ENCODE peak calls at places on chromosomes 6 and 20, in nine cellular contexts. A, S, F, M, J, H, T, E and B are unnamed samples. For H3K36me3, the result is how much of the 10 kb centered on the place peaks cover.

GRCh38 chr6:26304213-26305096 is 60.5 kb upstream of the BTN3A2 start:
- DNase-seq in F (peak), E (no peak), T (no peak), J (no peak), A (peak), M (no peak), S (no peak), H (peak), B (peak)

GRCh38 chr20:50029083-50029696 is 46.4 kb downstream of the SNAI1 start:
- DNase-seq in E (no peak), H (no peak), F (no peak), J (no peak), A (no peak), M (no peak), T (no peak), S (no peak), B (no peak)

GRCh38 chr6:18550119-18550518 is 163.0 kb downstream of the RNF144B start:
- DNase-seq in J (no peak), S (no peak), F (no peak), A (no peak), H (no peak), E (no peak), M (no peak), T (no peak), B (no peak)

GRCh38 chr20:25389381-25389857 is 1.2 kb downstream of the ABHD12 start:
- DNase-seq in S (peak), F (no peak), A (no peak), J (peak), T (no peak), M (peak), H (peak), E (no peak), B (peak)

GRCh38 chr6:2865270-2866182 is 23.9 kb upstream of the SERPINB1 start:
- DNase-seq in E (no peak), A (no peak), S (peak), H (peak), T (peak), J (no peak), F (no peak), M (no peak), B (no peak)

GRCh38 chr6:55875420-55875819 is at the start of gene BMP5:
- DNase-seq in T (no peak), E (no peak), A (peak), J (no peak), H (peak), F (no peak), S (no peak), M (no peak), B (no peak)

GRCh38 chr6:130303436-130303835 is 62.4 kb upstream of the TMEM200A start:
- DNase-seq in H (no peak), S (no peak), M (no peak), F (no peak), E (no peak), J (no peak), A (no peak), T (no peak), B (no peak)

GRCh38 chr20:59004763-59005522 is 2.1 kb downstream of the CTSZ start:
- DNase-seq in S (peak), H (no peak), F (no peak), E (no peak), T (peak), M (no peak), J (no peak), A (no peak), B (peak)

GRCh38 chr20:57445298-57445697 is 54.1 kb downstream of the RBM38 start:
- DNase-seq in T (no peak), S (no peak), M (no peak), A (no peak), E (no peak), F (no peak), H (peak), J (peak), B (no peak)

GRCh38 chr20:50346372-50347347 is 156.0 kb downstream of the CEBPB start:
- DNase-seq in F (no peak), S (peak), J (peak), E (no peak), A (no peak), T (no peak), H (peak), M (peak), B (no peak)

GRCh38 chr20:51801220-51801991 is 915 bp downstream of the SALL4 start:
- DNase-seq in E (no peak), A (peak), F (no peak), H (peak), J (no peak), M (no peak), T (no peak), S (no peak), B (no peak)

GRCh38 chr6:35378281-35378680 is 35.9 kb downstream of the PPARD start:
- DNase-seq in F (no peak), H (no peak), E (no peak), T (no peak), M (no peak), S (no peak), A (no peak), J (no peak), B (no peak)

GRCh38 chr6:56232446-56232845 is 14.9 kb downstream of the COL21A1 start:
- DNase-seq in M (no peak), H (no peak), J (no peak), T (no peak), S (peak), F (no peak), E (no peak), A (no peak), B (no peak)

GRCh38 chr6:38570750-38571149 is 69.0 kb downstream of the BTBD9 start:
- DNase-seq in E (no peak), A (no peak), F (no peak), H (peak), J (peak), M (no peak), S (peak), T (no peak), B (no peak)

GRCh38 chr6:119128252-119128912 is 49.9 kb upstream of the FAM184A start:
- DNase-seq in F (no peak), M (no peak), A (no peak), J (no peak), S (no peak), T (no peak), E (no peak), H (peak), B (no peak)
- H3K9ac ChIP-seq in F (no peak), M (no peak), A (no peak), J (no peak), S (no peak), T (no peak), E (no peak), H (peak), B (no peak)

GRCh38 chr6:109465772-109466171 is 10.2 kb upstream of the MICAL1 start:
- DNase-seq in S (no peak), J (no peak), M (no peak), H (no peak), F (no peak), T (no peak), E (no peak), A (no peak), B (no peak)
- H3K36me3 ChIP-seq in S (under half), J (under half), M (under half), H (half or more), F (half or more), T (under half), E (half or more), A (under half), B (under half)

GRCh38 chr6:47028835-47029360 is 13.2 kb downstream of the ADGRF1 start:
- DNase-seq in F (no peak), J (no peak), A (no peak), M (no peak), S (no peak), H (no peak), E (no peak), T (no peak), B (no peak)

GRCh38 chr6:47023543-47023942 is 18.6 kb downstream of the ADGRF1 start:
- DNase-seq in S (no peak), J (no peak), E (no peak), M (no peak), F (no peak), H (no peak), A (no peak), T (no peak), B (no peak)

GRCh38 chr6:47029865-47030561 is 12.1 kb downstream of the ADGRF1 start:
- DNase-seq in T (no peak), S (no peak), M (no peak), H (no peak), E (no peak), J (no peak), F (no peak), A (no peak), B (no peak)

GRCh38 chr6:47026679-47027078 is 15.5 kb downstream of the ADGRF1 start:
- DNase-seq in M (no peak), T (no peak), S (no peak), A (no peak), H (no peak), E (no peak), F (no peak), J (no peak), B (no peak)

GRCh38 chr6:47027315-47027714 is 14.8 kb downstream of the ADGRF1 start:
- DNase-seq in M (no peak), S (no peak), J (no peak), E (no peak), F (no peak), A (no peak), H (no peak), T (no peak), B (no peak)
- H2AFZ ChIP-seq in M (no peak), S (no peak), J (no peak), E (no peak), F (no peak), A (no peak), H (no peak), T (no peak), B (no peak)

DNA sequence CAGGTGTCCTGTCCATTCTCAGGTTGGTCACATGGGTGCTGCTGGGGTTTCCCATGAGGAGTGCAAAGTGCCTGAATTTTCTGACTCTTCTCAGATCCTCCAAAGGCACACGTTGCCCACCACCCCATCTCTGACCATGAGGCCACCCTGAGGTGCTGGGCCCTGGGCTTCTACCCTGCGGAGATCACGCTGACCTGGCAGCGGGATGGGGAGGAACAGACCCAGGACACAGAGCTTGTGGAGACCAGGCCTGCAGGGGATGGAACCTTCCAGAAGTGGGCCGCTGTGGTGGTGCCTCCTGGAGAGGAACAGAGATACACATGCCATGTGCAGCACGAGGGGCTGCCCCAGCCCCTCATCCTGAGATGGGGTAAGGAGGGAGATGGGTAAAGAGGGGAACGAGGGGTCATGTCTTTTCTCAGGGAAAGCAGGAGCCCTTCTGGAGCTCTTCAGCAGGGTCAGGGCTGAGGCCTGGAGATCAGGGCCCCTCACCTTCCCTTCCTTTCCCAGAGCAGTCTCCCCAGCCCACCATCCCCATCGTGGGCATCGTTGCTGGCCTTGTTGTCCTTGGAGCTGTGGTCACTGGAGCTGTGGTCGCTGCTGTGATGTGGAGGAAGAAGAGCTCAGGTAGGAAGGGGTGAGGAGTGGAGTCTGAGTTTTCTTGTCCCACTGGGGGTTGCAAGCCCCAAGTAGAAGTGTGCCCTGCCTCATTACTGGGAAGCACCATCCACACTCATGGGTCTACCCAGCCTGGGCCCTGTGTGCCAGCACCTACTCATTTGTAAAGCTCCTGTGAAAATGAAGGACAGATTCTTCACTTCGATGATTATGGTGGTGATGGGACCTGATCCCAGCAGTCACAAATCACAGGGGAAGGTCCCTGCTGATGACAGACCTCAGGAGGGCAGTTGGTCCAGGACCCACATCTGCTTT is 2.0 kb downstream of the HLA-F start:
- DNase-seq in M (no peak), S (no peak), E (no peak), F (no peak), A (no peak), T (no peak), H (no peak), J (no peak), B (no peak)
- H3K9ac ChIP-seq in M (no peak), S (no peak), E (no peak), F (no peak), A (no peak), T (no peak), H (no peak), J (no peak), B (no peak)

GRCh38 chr6:37381579-37381978 is 27.8 kb downstream of the RNF8 start:
- DNase-seq in H (peak), J (peak), E (peak), S (peak), F (peak), A (peak), T (peak), M (peak), B (peak)
- H3K36me3 ChIP-seq in H (half or more), J (under half), E (under half), S (under half), F (under half), A (under half), T (under half), M (under half), B (under half)

DNA sequence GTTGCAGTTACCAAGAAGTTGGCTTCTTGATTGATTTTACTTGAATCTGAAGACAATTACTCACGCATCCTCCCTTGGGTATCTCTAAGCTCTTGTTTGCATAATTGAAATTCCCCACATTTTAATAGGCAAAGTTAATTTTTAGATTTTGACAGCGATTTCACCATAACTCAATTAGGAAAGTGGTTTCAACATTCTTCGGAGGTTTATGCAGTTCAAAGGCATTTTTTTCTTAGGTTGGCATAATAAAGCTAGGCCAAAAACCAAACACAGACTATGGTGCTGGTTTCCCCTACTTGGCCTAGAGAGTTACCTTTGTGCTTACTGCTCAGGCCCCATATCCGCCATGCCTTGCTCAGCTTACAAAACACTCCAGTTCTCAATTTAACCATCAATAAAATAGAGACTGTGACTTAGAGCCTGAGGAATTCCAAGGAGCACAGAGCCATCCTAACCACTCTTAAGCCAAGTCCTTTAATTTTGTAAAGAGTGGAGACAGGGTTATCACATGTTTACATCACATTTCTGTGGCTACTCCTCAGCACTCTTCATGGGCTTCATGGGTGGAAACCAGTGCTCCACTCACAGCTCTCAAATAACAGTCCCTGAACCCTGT is 32.1 kb downstream of the LAMA4 start:
- DNase-seq in T (no peak), S (no peak), J (no peak), A (no peak), M (no peak), E (no peak), F (no peak), H (peak), B (no peak)
- H2AFZ ChIP-seq in T (no peak), S (no peak), J (no peak), A (peak), M (no peak), E (peak), F (no peak), H (no peak), B (no peak)

GRCh38 chr6:15408758-15409157 is 162.9 kb downstream of the JARID2 start:
- DNase-seq in J (no peak), E (no peak), M (no peak), A (no peak), H (no peak), T (no peak), F (no peak), S (no peak), B (no peak)
- H3K9ac ChIP-seq in J (no peak), E (no peak), M (no peak), A (no peak), H (no peak), T (no peak), F (no peak), S (no peak), B (no peak)

DNA sequence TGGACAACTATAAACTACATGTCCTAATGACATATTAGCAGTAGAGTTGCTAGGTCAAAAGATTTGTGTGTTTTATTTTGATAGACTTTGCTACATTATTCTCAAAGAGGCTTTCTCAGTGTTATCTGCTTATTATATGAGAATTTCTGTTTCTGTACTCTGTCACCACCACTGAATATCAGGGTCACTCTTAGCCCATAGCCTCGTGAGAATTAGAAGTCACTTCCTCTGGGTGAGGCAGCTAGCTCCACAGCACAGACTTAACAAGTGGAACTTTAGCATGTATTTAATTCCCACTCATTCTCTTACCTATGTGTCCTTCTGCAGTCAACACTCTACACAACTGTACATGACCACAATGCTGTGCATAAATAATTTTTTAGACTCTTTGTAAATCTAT is 6.7 kb downstream of the PHACTR2 start:
- DNase-seq in A (no peak), T (no peak), S (no peak), F (no peak), M (no peak), J (no peak), E (no peak), H (no peak), B (no peak)
- H3K36me3 ChIP-seq in A (under half), T (under half), S (under half), F (under half), M (under half), J (under half), E (under half), H (under half), B (under half)